ENCODE peak calls at places on chromosomes 11 and 22, in eight cellular contexts. One of them, this sample, is unnamed.

GRCh38 chr22:23909258-23909898 is 15.2 kb downstream of the MIF start:
- DNase-seq in GM10248: no peak
- DNase-seq in CD4-positive, alpha-beta T cell: no peak
- DNase-seq in heart left ventricle: no peak
- DNase-seq in endothelial cell: no peak
- DNase-seq in neural crest cell: no peak
- DNase-seq in left lung: no peak
- DNase-seq in PC-3: no peak
- DNase-seq in this sample: no peak

GRCh38 chr11:37026326-37026725 is 428.3 kb upstream of the RAG2 start:
- DNase-seq in CD4-positive, alpha-beta T cell: no peak
- DNase-seq in neural crest cell: no peak
- DNase-seq in endothelial cell: no peak
- DNase-seq in heart left ventricle: no peak
- DNase-seq in PC-3: no peak
- DNase-seq in GM10248: no peak
- DNase-seq in left lung: no peak
- DNase-seq in this sample: no peak

GRCh38 chr11:111001986-111002616 is 243.4 kb upstream of the POU2AF2 start:
- DNase-seq in GM10248: no peak
- DNase-seq in PC-3: peak
- DNase-seq in endothelial cell: no peak
- DNase-seq in heart left ventricle: no peak
- DNase-seq in neural crest cell: no peak
- DNase-seq in left lung: no peak
- DNase-seq in CD4-positive, alpha-beta T cell: no peak
- DNase-seq in this sample: no peak

GRCh38 chr22:19705181-19705934 is 8.9 kb upstream of the SEPTIN5 start:
- DNase-seq in neural crest cell: no peak
- DNase-seq in endothelial cell: no peak
- DNase-seq in PC-3: no peak
- DNase-seq in GM10248: peak
- DNase-seq in heart left ventricle: peak
- DNase-seq in CD4-positive, alpha-beta T cell: no peak
- DNase-seq in left lung: peak
- DNase-seq in this sample: peak

GRCh38 chr22:36442506-36443197 is 38.8 kb downstream of the TXN2 start:
- DNase-seq in heart left ventricle: no peak
- DNase-seq in GM10248: no peak
- DNase-seq in PC-3: no peak
- DNase-seq in endothelial cell: no peak
- DNase-seq in neural crest cell: no peak
- DNase-seq in left lung: no peak
- DNase-seq in CD4-positive, alpha-beta T cell: no peak
- DNase-seq in this sample: no peak

GRCh38 chr11:3122775-3123201 is 42.3 kb downstream of the OSBPL5 start:
- DNase-seq in CD4-positive, alpha-beta T cell: no peak
- DNase-seq in endothelial cell: no peak
- DNase-seq in GM10248: no peak
- DNase-seq in heart left ventricle: peak
- DNase-seq in PC-3: no peak
- DNase-seq in neural crest cell: no peak
- DNase-seq in left lung: peak
- DNase-seq in this sample: no peak

GRCh38 chr11:134560566-134561347 is 148.7 kb upstream of the B3GAT1 start:
- DNase-seq in endothelial cell: peak
- DNase-seq in heart left ventricle: no peak
- DNase-seq in GM10248: no peak
- DNase-seq in neural crest cell: no peak
- DNase-seq in CD4-positive, alpha-beta T cell: no peak
- DNase-seq in PC-3: no peak
- DNase-seq in left lung: no peak
- DNase-seq in this sample: peak

GRCh38 chr22:43945632-43946390 is 9.4 kb upstream of the SAMM50 start:
- DNase-seq in endothelial cell: peak
- DNase-seq in left lung: no peak
- DNase-seq in neural crest cell: peak
- DNase-seq in GM10248: peak
- DNase-seq in heart left ventricle: peak
- DNase-seq in PC-3: peak
- DNase-seq in CD4-positive, alpha-beta T cell: peak
- DNase-seq in this sample: no peak

GRCh38 chr22:32619614-32620426 is 145.2 kb downstream of the FBXO7 start:
- DNase-seq in endothelial cell: no peak
- DNase-seq in heart left ventricle: no peak
- DNase-seq in neural crest cell: no peak
- DNase-seq in left lung: no peak
- DNase-seq in CD4-positive, alpha-beta T cell: no peak
- DNase-seq in GM10248: no peak
- DNase-seq in PC-3: peak
- DNase-seq in this sample: no peak

GRCh38 chr22:23187201-23187600 is 6.9 kb downstream of the BCR start:
- DNase-seq in endothelial cell: no peak
- DNase-seq in GM10248: no peak
- DNase-seq in PC-3: no peak
- DNase-seq in heart left ventricle: no peak
- DNase-seq in left lung: no peak
- DNase-seq in neural crest cell: no peak
- DNase-seq in CD4-positive, alpha-beta T cell: no peak
- DNase-seq in this sample: no peak

GRCh38 chr11:17164361-17165246 is 43.2 kb downstream of the PIK3C2A start:
- DNase-seq in endothelial cell: no peak
- DNase-seq in neural crest cell: no peak
- DNase-seq in heart left ventricle: no peak
- DNase-seq in CD4-positive, alpha-beta T cell: no peak
- DNase-seq in PC-3: no peak
- DNase-seq in left lung: no peak
- DNase-seq in GM10248: peak
- DNase-seq in this sample: no peak

GRCh38 chr11:70456921-70457532 is 58.7 kb downstream of the CTTN start:
- DNase-seq in neural crest cell: no peak
- DNase-seq in endothelial cell: no peak
- DNase-seq in heart left ventricle: no peak
- DNase-seq in CD4-positive, alpha-beta T cell: no peak
- DNase-seq in PC-3: peak
- DNase-seq in GM10248: no peak
- DNase-seq in left lung: no peak
- DNase-seq in this sample: no peak

GRCh38 chr11:128394436-128395089 is 192.8 kb downstream of the ETS1 start:
- DNase-seq in heart left ventricle: peak
- DNase-seq in GM10248: no peak
- DNase-seq in neural crest cell: no peak
- DNase-seq in left lung: no peak
- DNase-seq in endothelial cell: no peak
- DNase-seq in PC-3: no peak
- DNase-seq in CD4-positive, alpha-beta T cell: no peak
- DNase-seq in this sample: no peak

GRCh38 chr22:37231406-37232139 is 12.5 kb downstream of the RAC2 start:
- DNase-seq in heart left ventricle: no peak
- DNase-seq in GM10248: no peak
- DNase-seq in neural crest cell: no peak
- DNase-seq in CD4-positive, alpha-beta T cell: no peak
- DNase-seq in endothelial cell: no peak
- DNase-seq in left lung: peak
- DNase-seq in PC-3: no peak
- DNase-seq in this sample: no peak

GRCh38 chr11:68331338-68331947 is 19.1 kb downstream of the LRP5 start:
- DNase-seq in left lung: no peak
- DNase-seq in heart left ventricle: no peak
- DNase-seq in GM10248: no peak
- DNase-seq in endothelial cell: no peak
- DNase-seq in CD4-positive, alpha-beta T cell: no peak
- DNase-seq in PC-3: no peak
- DNase-seq in neural crest cell: no peak
- DNase-seq in this sample: no peak

GRCh38 chr11:129864811-129865210 is 30.6 kb downstream of the NFRKB start:
- DNase-seq in heart left ventricle: no peak
- DNase-seq in left lung: no peak
- DNase-seq in endothelial cell: no peak
- DNase-seq in neural crest cell: no peak
- DNase-seq in CD4-positive, alpha-beta T cell: no peak
- DNase-seq in GM10248: no peak
- DNase-seq in PC-3: no peak
- DNase-seq in this sample: no peak

GRCh38 chr11:47533690-47534135 is 19.2 kb downstream of the CELF1 start:
- DNase-seq in PC-3: no peak
- DNase-seq in heart left ventricle: no peak
- DNase-seq in neural crest cell: no peak
- DNase-seq in CD4-positive, alpha-beta T cell: no peak
- DNase-seq in left lung: no peak
- DNase-seq in GM10248: no peak
- DNase-seq in endothelial cell: no peak
- DNase-seq in this sample: no peak

GRCh38 chr11:134150195-134150903 is 73.4 kb downstream of the NCAPD3 start:
- DNase-seq in GM10248: no peak
- DNase-seq in neural crest cell: no peak
- DNase-seq in CD4-positive, alpha-beta T cell: no peak
- DNase-seq in PC-3: no peak
- DNase-seq in left lung: no peak
- DNase-seq in heart left ventricle: no peak
- DNase-seq in endothelial cell: no peak
- DNase-seq in this sample: no peak

GRCh38 chr22:50310209-50310722 is 2.8 kb upstream of the PLXNB2 start:
- DNase-seq in neural crest cell: no peak
- DNase-seq in heart left ventricle: peak
- DNase-seq in GM10248: no peak
- DNase-seq in PC-3: no peak
- DNase-seq in endothelial cell: no peak
- DNase-seq in CD4-positive, alpha-beta T cell: no peak
- DNase-seq in left lung: no peak
- DNase-seq in this sample: no peak

GRCh38 chr11:57172031-57172430 is 9.7 kb upstream of the LRRC55 start:
- DNase-seq in CD4-positive, alpha-beta T cell: no peak
- DNase-seq in endothelial cell: no peak
- DNase-seq in left lung: no peak
- DNase-seq in GM10248: no peak
- DNase-seq in heart left ventricle: no peak
- DNase-seq in PC-3: peak
- DNase-seq in neural crest cell: no peak
- DNase-seq in this sample: no peak

GRCh38 chr22:46070215-46070721 is 80.1 kb upstream of the PPARA start:
- DNase-seq in heart left ventricle: peak
- DNase-seq in endothelial cell: no peak
- DNase-seq in CD4-positive, alpha-beta T cell: no peak
- DNase-seq in GM10248: no peak
- DNase-seq in PC-3: peak
- DNase-seq in left lung: peak
- DNase-seq in neural crest cell: no peak
- DNase-seq in this sample: no peak

GRCh38 chr11:13997881-13998280 is 35.4 kb downstream of the SPON1 start:
- DNase-seq in PC-3: peak
- DNase-seq in heart left ventricle: no peak
- DNase-seq in GM10248: no peak
- DNase-seq in endothelial cell: no peak
- DNase-seq in left lung: no peak
- DNase-seq in CD4-positive, alpha-beta T cell: no peak
- DNase-seq in neural crest cell: no peak
- DNase-seq in this sample: no peak

GRCh38 chr11:76666830-76667229 is 3.7 kb downstream of the LRRC32 start:
- DNase-seq in CD4-positive, alpha-beta T cell: no peak
- DNase-seq in heart left ventricle: no peak
- DNase-seq in endothelial cell: no peak
- DNase-seq in GM10248: no peak
- DNase-seq in PC-3: no peak
- DNase-seq in neural crest cell: no peak
- DNase-seq in left lung: no peak
- DNase-seq in this sample: no peak

GRCh38 chr22:29727248-29727551 is 7.4 kb downstream of the CABP7 start:
- DNase-seq in CD4-positive, alpha-beta T cell: no peak
- DNase-seq in neural crest cell: peak
- DNase-seq in PC-3: no peak
- DNase-seq in heart left ventricle: no peak
- DNase-seq in GM10248: peak
- DNase-seq in endothelial cell: peak
- DNase-seq in left lung: no peak
- DNase-seq in this sample: no peak
- TF ChIP-seq CTCF in CD4-positive, alpha-beta T cell: no peak
- TF ChIP-seq CTCF in neural crest cell: peak
- TF ChIP-seq CTCF in PC-3: peak
- TF ChIP-seq CTCF in heart left ventricle: peak
- TF ChIP-seq CTCF in GM10248: peak
- TF ChIP-seq CTCF in endothelial cell: no peak
- TF ChIP-seq CTCF in left lung: peak
- TF ChIP-seq CTCF in this sample: peak

DNA sequence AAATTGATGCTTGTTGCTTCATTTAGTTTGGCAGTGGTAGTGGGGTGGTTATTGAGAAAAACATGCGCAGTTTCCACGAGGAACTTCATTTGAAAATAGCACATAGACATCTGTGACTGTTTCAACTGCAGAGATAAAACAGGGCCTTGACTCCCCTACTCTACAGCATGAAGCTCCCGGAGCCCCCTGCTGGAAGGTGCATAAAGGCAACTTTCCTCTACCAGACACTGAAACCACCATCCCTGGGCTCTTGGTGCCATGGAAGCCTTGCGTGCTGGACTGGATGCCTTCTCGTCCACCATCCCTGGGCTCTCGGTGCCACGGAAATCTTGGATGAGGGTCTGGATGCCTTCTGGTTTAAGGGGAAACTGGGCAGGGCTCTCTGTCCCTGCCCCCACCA is 195.8 kb downstream of the CSNK2A3 start:
- DNase-seq in heart left ventricle: no peak
- DNase-seq in PC-3: peak
- DNase-seq in GM10248: no peak
- DNase-seq in neural crest cell: peak
- DNase-seq in left lung: no peak
- DNase-seq in CD4-positive, alpha-beta T cell: peak
- DNase-seq in endothelial cell: peak
- DNase-seq in this sample: no peak
- TF ChIP-seq CTCF in heart left ventricle: peak
- TF ChIP-seq CTCF in PC-3: peak
- TF ChIP-seq CTCF in GM10248: peak
- TF ChIP-seq CTCF in neural crest cell: peak
- TF ChIP-seq CTCF in left lung: no peak
- TF ChIP-seq CTCF in CD4-positive, alpha-beta T cell: peak
- TF ChIP-seq CTCF in endothelial cell: peak
- TF ChIP-seq CTCF in this sample: peak

DNA sequence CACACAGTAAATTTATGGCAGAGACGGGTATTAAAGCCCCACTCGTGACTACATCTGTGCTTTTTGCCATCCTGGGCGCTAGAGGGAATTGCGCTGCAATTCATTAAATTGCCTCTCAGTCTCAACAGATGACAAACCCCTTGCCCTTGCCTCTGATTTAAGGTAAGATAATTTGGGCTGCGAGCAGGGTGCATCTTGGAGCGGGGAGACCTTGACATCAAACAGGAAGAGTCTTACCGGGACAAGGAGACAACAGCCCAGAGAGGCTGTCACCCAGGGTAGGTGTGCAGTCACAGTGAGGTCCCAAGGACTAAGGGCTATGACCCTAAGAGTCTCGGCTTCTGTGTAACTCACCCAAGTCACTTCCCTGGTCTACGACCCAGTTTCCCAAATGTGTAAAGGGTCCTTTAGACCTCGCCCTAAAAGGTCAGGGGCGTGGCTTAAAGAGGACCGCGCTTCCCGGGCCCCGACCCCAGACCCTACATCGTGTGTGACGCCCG is 427 bp upstream of the TOM1 start:
- DNase-seq in heart left ventricle: no peak
- DNase-seq in CD4-positive, alpha-beta T cell: peak
- DNase-seq in left lung: no peak
- DNase-seq in endothelial cell: no peak
- DNase-seq in PC-3: no peak
- DNase-seq in GM10248: no peak
- DNase-seq in neural crest cell: no peak
- DNase-seq in this sample: no peak
- TF ChIP-seq CTCF in heart left ventricle: peak
- TF ChIP-seq CTCF in CD4-positive, alpha-beta T cell: peak
- TF ChIP-seq CTCF in left lung: no peak
- TF ChIP-seq CTCF in endothelial cell: no peak
- TF ChIP-seq CTCF in PC-3: no peak
- TF ChIP-seq CTCF in GM10248: no peak
- TF ChIP-seq CTCF in neural crest cell: no peak
- TF ChIP-seq CTCF in this sample: no peak

GRCh38 chr22:35337932-35338331 is 38.2 kb downstream of the TOM1 start:
- DNase-seq in left lung: no peak
- DNase-seq in neural crest cell: no peak
- DNase-seq in endothelial cell: no peak
- DNase-seq in CD4-positive, alpha-beta T cell: no peak
- DNase-seq in GM10248: no peak
- DNase-seq in heart left ventricle: no peak
- DNase-seq in PC-3: no peak
- DNase-seq in this sample: no peak
- TF ChIP-seq CTCF in left lung: no peak
- TF ChIP-seq CTCF in neural crest cell: no peak
- TF ChIP-seq CTCF in endothelial cell: no peak
- TF ChIP-seq CTCF in CD4-positive, alpha-beta T cell: no peak
- TF ChIP-seq CTCF in GM10248: peak
- TF ChIP-seq CTCF in heart left ventricle: no peak
- TF ChIP-seq CTCF in PC-3: peak
- TF ChIP-seq CTCF in this sample: no peak